ENCODE peak calls at places on chromosomes 13 and 19, in nine cellular contexts. R is thoracic aorta, H is ascending aorta, V is BJ, W is HL-60, X is fibroblast of pulmonary artery, U is psoas muscle, O is lower leg skin, A is transverse colon. F is an unnamed sample.

GRCh38 chr13:106036870-106037269 is 498.6 kb downstream of the EFNB2 start:
- DNase-seq in W (no peak), O (no peak), H (no peak), U (no peak), X (no peak), V (no peak), A (peak), R (no peak), F (no peak)

GRCh38 chr19:9789066-9789465 is 20.5 kb upstream of the ZNF846 start:
- DNase-seq in O (no peak), H (no peak), X (no peak), R (no peak), A (no peak), V (no peak), W (no peak), U (no peak), F (no peak)

GRCh38 chr19:33998739-33999345 is 173.5 kb upstream of the LSM14A start:
- DNase-seq in A (no peak), X (peak), W (no peak), U (no peak), R (no peak), V (no peak), O (no peak), H (no peak), F (peak)

GRCh38 chr13:95382906-95383305 is 81.7 kb upstream of the ABCC4 start:
- DNase-seq in W (no peak), V (no peak), R (no peak), X (no peak), A (no peak), H (no peak), U (no peak), O (no peak), F (no peak)

GRCh38 chr13:44879452-44880058 is 109.7 kb downstream of the NUFIP1 start:
- DNase-seq in W (peak), H (no peak), R (no peak), V (no peak), U (no peak), O (no peak), A (peak), X (peak), F (peak)

GRCh38 chr19:29562299-29563297 is 36.8 kb downstream of the VSTM2B start:
- DNase-seq in X (no peak), H (no peak), U (no peak), R (no peak), W (no peak), O (peak), V (no peak), A (no peak), F (no peak)

GRCh38 chr19:14149509-14149994 is 13.2 kb upstream of the ASF1B start:
- DNase-seq in U (peak), R (no peak), X (peak), A (peak), V (no peak), O (peak), W (no peak), H (no peak), F (peak)

GRCh38 chr13:95382411-95382810 is 81.2 kb upstream of the ABCC4 start:
- DNase-seq in U (no peak), H (no peak), A (no peak), V (no peak), W (no peak), O (no peak), R (no peak), X (no peak), F (no peak)

GRCh38 chr19:56377105-56377924 is 16.0 kb downstream of the ZNF582 start:
- DNase-seq in W (no peak), A (no peak), V (no peak), R (no peak), H (no peak), U (no peak), X (no peak), O (no peak), F (peak)

GRCh38 chr19:35224681-35225604 is 3.6 kb downstream of the FAM187B start:
- DNase-seq in V (no peak), U (no peak), X (no peak), A (peak), R (no peak), H (no peak), W (no peak), O (peak), F (no peak)

GRCh38 chr13:66996503-66996902 is 233.6 kb downstream of the PCDH9 start:
- DNase-seq in V (peak), U (no peak), W (no peak), H (no peak), O (no peak), R (no peak), A (no peak), X (peak), F (no peak)

GRCh38 chr13:97539651-97540230 is 105.8 kb downstream of the RAP2A start:
- DNase-seq in O (no peak), H (no peak), W (no peak), X (peak), R (no peak), V (no peak), U (no peak), A (no peak), F (peak)

GRCh38 chr13:48009298-48009697 is 8.2 kb upstream of the SUCLA2 start:
- DNase-seq in O (no peak), U (no peak), X (peak), H (no peak), R (no peak), W (no peak), A (peak), V (peak), F (peak)

GRCh38 chr19:47471733-47472457 is at the start of gene SLC8A2:
- DNase-seq in O (no peak), R (peak), U (peak), V (no peak), H (peak), X (peak), A (peak), W (peak), F (peak)

GRCh38 chr13:113489549-113490495 is 689 bp downstream of the DCUN1D2 start:
- DNase-seq in W (no peak), R (no peak), A (peak), H (no peak), U (no peak), X (peak), O (peak), V (no peak), F (peak)

GRCh38 chr13:78383899-78384298 is 219.5 kb downstream of the POU4F1 start:
- DNase-seq in R (no peak), W (no peak), V (no peak), A (no peak), U (no peak), O (no peak), X (no peak), H (no peak), F (no peak)

GRCh38 chr19:10091892-10092641 is 6.0 kb downstream of the SHFL start:
- DNase-seq in H (no peak), U (peak), X (no peak), O (no peak), R (no peak), V (no peak), A (no peak), W (no peak), F (no peak)

GRCh38 chr13:91122766-91123165 is 224.7 kb upstream of the MIR17HG start:
- DNase-seq in R (no peak), H (no peak), A (no peak), O (no peak), W (no peak), U (no peak), X (no peak), V (no peak), F (no peak)

GRCh38 chr13:80040219-80040976 is 300.5 kb downstream of the SPRY2 start:
- DNase-seq in V (peak), H (no peak), U (no peak), R (no peak), W (no peak), O (no peak), A (no peak), X (peak), F (peak)

GRCh38 chr13:104132849-104133248 is 1066.6 kb upstream of the SLC10A2 start:
- DNase-seq in O (no peak), W (no peak), R (no peak), H (no peak), U (no peak), V (no peak), A (no peak), X (no peak), F (no peak)

GRCh38 chr19:35719402-35720162 is 1.8 kb downstream of the KMT2B start:
- DNase-seq in A (no peak), U (no peak), R (no peak), W (no peak), X (no peak), V (no peak), O (no peak), H (no peak), F (no peak)

GRCh38 chr19:48624067-48624594 is 4.8 kb downstream of the SPHK2 start:
- DNase-seq in U (peak), O (peak), X (peak), A (peak), H (peak), R (peak), V (peak), W (no peak), F (peak)

GRCh38 chr13:50255639-50256038 is 240.4 kb downstream of the KCNRG start:
- DNase-seq in W (no peak), A (no peak), R (no peak), H (no peak), X (no peak), O (no peak), U (no peak), V (no peak), F (no peak)

GRCh38 chr13:58992478-58993042 is 1171.2 kb downstream of the DIAPH3 start:
- DNase-seq in H (no peak), O (no peak), X (no peak), R (no peak), U (no peak), W (no peak), V (no peak), A (no peak), F (no peak)

GRCh38 chr13:58991826-58992477 is 1171.8 kb downstream of the DIAPH3 start:
- DNase-seq in U (no peak), R (no peak), H (no peak), O (no peak), X (no peak), W (no peak), A (no peak), V (no peak), F (no peak)

GRCh38 chr13:58999851-59000250 is 1163.9 kb downstream of the DIAPH3 start:
- DNase-seq in X (no peak), V (no peak), R (no peak), U (no peak), H (no peak), W (no peak), A (no peak), O (no peak), F (no peak)

GRCh38 chr13:58994077-58994476 is 1169.7 kb downstream of the DIAPH3 start:
- DNase-seq in H (no peak), U (no peak), O (no peak), W (no peak), V (no peak), R (no peak), A (no peak), X (no peak), F (no peak)

GRCh38 chr13:58994778-58995177 is 1169.0 kb downstream of the DIAPH3 start:
- DNase-seq in W (no peak), A (no peak), H (no peak), U (no peak), V (no peak), O (no peak), X (peak), R (no peak), F (peak)
- TF ChIP-seq CTCF in W (no peak), A (no peak), H (no peak), U (no peak), V (no peak), O (no peak), X (peak), R (no peak), F (peak)

GRCh38 chr13:23212621-23213020 is 31.8 kb downstream of the SGCG start:
- DNase-seq in O (no peak), U (no peak), A (no peak), W (no peak), X (peak), V (no peak), H (no peak), R (no peak), F (no peak)
- H3K4me3 ChIP-seq in O (no peak), U (no peak), A (no peak), W (no peak), X (no peak), V (no peak), H (no peak), R (no peak), F (no peak)

GRCh38 chr13:31160857-31161582 is 684 bp downstream of the HSPH1 start:
- DNase-seq in R (peak), V (no peak), O (peak), U (peak), H (no peak), X (peak), W (peak), A (peak), F (peak)
- TF ChIP-seq CTCF in R (no peak), V (no peak), O (no peak), U (no peak), H (no peak), X (no peak), W (no peak), A (no peak), F (no peak)

GRCh38 chr13:61648546-61648945 is 232.9 kb upstream of the PCDH20 start:
- DNase-seq in A (no peak), R (no peak), O (no peak), W (no peak), U (no peak), V (no peak), H (no peak), X (no peak), F (no peak)

GRCh38 chr13:61654501-61654900 is 238.9 kb upstream of the PCDH20 start:
- DNase-seq in V (no peak), U (no peak), O (no peak), A (no peak), H (no peak), X (peak), W (no peak), R (no peak), F (no peak)
- H3K4me3 ChIP-seq in V (no peak), U (no peak), O (no peak), A (no peak), H (no peak), X (no peak), W (no peak), R (no peak), F (no peak)

GRCh38 chr19:50777261-50777660 is 7.0 kb downstream of the GPR32 start:
- DNase-seq in H (no peak), X (no peak), U (no peak), V (no peak), A (no peak), R (no peak), O (no peak), W (no peak), F (no peak)
- TF ChIP-seq CTCF in H (no peak), X (no peak), U (no peak), V (no peak), A (no peak), R (no peak), O (no peak), W (no peak), F (no peak)